ENCODE peak calls at places on chromosomes 1 and 21, in seven cellular contexts. W is iPS DF 6.9, X is WERI-Rb-1, D is PC-3, K is neuronal stem cell, E is lung, T is MM.1S. Y is an unnamed sample. For H3K27me3 and H3K36me3, the result is how much of the 10 kb centered on the place peaks cover.

GRCh38 chr1:48697066-48697707 is 79.5 kb downstream of the BEND5 start:
- DNase-seq in X (peak), T (peak), D (peak), K (peak), W (no peak), E (peak), Y (peak)

GRCh38 chr1:116411784-116412479 is 38.9 kb downstream of the ATP1A1 start:
- DNase-seq in X (no peak), D (peak), T (no peak), E (no peak), K (no peak), W (no peak), Y (no peak)

GRCh38 chr1:79042117-79042516 is 35.6 kb upstream of the ADGRL4 start:
- DNase-seq in T (no peak), E (no peak), D (peak), W (no peak), K (no peak), X (no peak), Y (no peak)

GRCh38 chr1:157496121-157496526 is 56.2 kb downstream of the FCRL5 start:
- DNase-seq in E (peak), T (peak), X (peak), D (peak), W (peak), K (peak), Y (peak)

GRCh38 chr1:30905898-30906620 is 2.5 kb downstream of the SDC3 start:
- DNase-seq in T (no peak), D (no peak), K (no peak), X (no peak), W (no peak), E (no peak), Y (peak)

GRCh38 chr21:16815228-16815627 is 697.6 kb upstream of the CXADR start:
- DNase-seq in K (no peak), W (no peak), T (no peak), X (no peak), E (no peak), D (no peak), Y (peak)

GRCh38 chr1:207910678-207911354 is at the start of gene CD34:
- DNase-seq in W (no peak), K (peak), X (peak), D (no peak), E (no peak), T (no peak), Y (peak)

GRCh38 chr1:230587056-230587455 is 55.2 kb upstream of the COG2 start:
- DNase-seq in K (no peak), D (no peak), W (no peak), X (no peak), T (no peak), E (no peak), Y (peak)

GRCh38 chr1:210531475-210532222 is 202.9 kb downstream of the HHAT start:
- DNase-seq in W (no peak), E (no peak), K (no peak), T (no peak), D (no peak), X (no peak), Y (no peak)

GRCh38 chr1:20442920-20443625 is 42.9 kb downstream of the CAMK2N1 start:
- DNase-seq in W (no peak), E (no peak), D (no peak), X (peak), T (no peak), K (no peak), Y (no peak)

GRCh38 chr1:205052689-205053088 is 9.7 kb downstream of the CNTN2 start:
- DNase-seq in W (no peak), D (no peak), X (peak), E (no peak), K (no peak), T (no peak), Y (no peak)

GRCh38 chr1:162161921-162162550 is 92.5 kb downstream of the NOS1AP start:
- DNase-seq in W (no peak), T (no peak), D (no peak), E (no peak), X (no peak), K (no peak), Y (no peak)

GRCh38 chr21:41726970-41727783 is 39.7 kb downstream of the RIPK4 start:
- DNase-seq in T (no peak), D (peak), K (no peak), X (no peak), E (no peak), W (no peak), Y (peak)

GRCh38 chr1:48245106-48245505 is 22.6 kb downstream of the SLC5A9 start:
- DNase-seq in D (no peak), E (peak), K (no peak), T (no peak), W (no peak), X (no peak), Y (no peak)

GRCh38 chr1:24949331-24949881 is 19.3 kb upstream of the RUNX3 start:
- DNase-seq in D (peak), W (no peak), X (no peak), T (no peak), E (no peak), K (no peak), Y (no peak)

GRCh38 chr1:112267929-112268328 is 128.1 kb upstream of the CTTNBP2NL start:
- DNase-seq in K (no peak), W (no peak), D (no peak), X (no peak), T (no peak), E (peak), Y (no peak)

GRCh38 chr1:201009967-201010645 is 13.4 kb downstream of the KIF21B start:
- DNase-seq in E (no peak), D (no peak), W (no peak), T (no peak), X (no peak), K (peak), Y (peak)
- H3K4me3 ChIP-seq in E (no peak), D (no peak), W (no peak), T (no peak), X (no peak), K (no peak), Y (no peak)

GRCh38 chr1:229355661-229356060 is 12.8 kb upstream of the CCSAP start:
- DNase-seq in K (no peak), D (no peak), W (no peak), T (no peak), E (no peak), X (no peak), Y (no peak)

GRCh38 chr1:229349463-229350385 is 6.9 kb upstream of the CCSAP start:
- DNase-seq in E (no peak), W (no peak), K (no peak), D (no peak), T (no peak), X (no peak), Y (no peak)

GRCh38 chr1:229347528-229347927 is 4.7 kb upstream of the CCSAP start:
- DNase-seq in T (no peak), D (no peak), K (no peak), X (no peak), E (no peak), W (no peak), Y (no peak)

GRCh38 chr1:229354226-229354625 is 11.4 kb upstream of the CCSAP start:
- DNase-seq in X (no peak), E (no peak), T (no peak), W (no peak), K (no peak), D (no peak), Y (no peak)

DNA sequence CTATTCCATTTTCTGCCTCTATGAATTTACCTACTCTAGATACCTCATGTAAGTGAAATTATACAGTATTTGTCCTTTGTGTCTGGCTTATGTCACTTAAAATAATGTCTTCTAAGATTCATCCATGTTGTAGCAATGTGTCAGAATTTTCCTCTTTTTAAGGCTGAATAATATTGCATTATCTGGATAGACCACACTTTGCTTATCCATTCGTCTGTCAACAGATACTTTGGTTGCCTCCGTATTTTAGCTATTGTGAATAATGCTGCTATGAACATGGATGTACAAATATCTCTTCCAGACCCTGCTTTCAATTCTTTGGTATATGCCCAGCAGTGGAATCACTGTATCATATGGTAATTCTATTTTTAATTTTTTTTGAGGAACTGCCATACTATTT is 10.1 kb upstream of the CCSAP start:
- DNase-seq in E (no peak), W (no peak), T (no peak), K (no peak), X (no peak), D (no peak), Y (no peak)
- H3K27me3 ChIP-seq in E (under half), W (under half), T (under half), K (under half), X (under half), D (under half), Y (under half)

GRCh38 chr1:227726924-227727599 is 8.0 kb downstream of the JMJD4 start:
- DNase-seq in T (no peak), X (no peak), E (no peak), W (no peak), D (no peak), K (no peak), Y (no peak)

GRCh38 chr1:227729881-227730629 is 5.0 kb downstream of the JMJD4 start:
- DNase-seq in X (no peak), W (peak), T (peak), K (peak), D (peak), E (no peak), Y (peak)

GRCh38 chr1:227728059-227728891 is 6.8 kb downstream of the JMJD4 start:
- DNase-seq in K (peak), X (peak), T (peak), E (peak), D (peak), W (no peak), Y (peak)

GRCh38 chr1:227729144-227729880 is 5.8 kb downstream of the JMJD4 start:
- DNase-seq in E (no peak), T (peak), D (peak), X (no peak), W (no peak), K (no peak), Y (peak)

GRCh38 chr1:227728892-227729143 is 6.3 kb downstream of the JMJD4 start:
- DNase-seq in K (no peak), T (no peak), X (no peak), W (no peak), D (no peak), E (no peak), Y (no peak)
- H3K36me3 ChIP-seq in K (under half), T (under half), X (under half), W (under half), D (under half), E (under half), Y (under half)

GRCh38 chr1:94327001-94327685 is 89.8 kb upstream of the ARHGAP29 start:
- DNase-seq in X (no peak), D (peak), K (peak), W (peak), T (no peak), E (no peak), Y (peak)
- H3K4me3 ChIP-seq in X (no peak), D (peak), K (no peak), W (no peak), T (no peak), E (no peak), Y (no peak)

GRCh38 chr1:10912441-10912840 is 100.0 kb upstream of the TARDBP start:
- DNase-seq in K (no peak), E (no peak), X (no peak), W (no peak), T (no peak), D (no peak), Y (peak)

GRCh38 chr1:10914056-10914455 is 98.4 kb upstream of the TARDBP start:
- DNase-seq in E (no peak), D (no peak), X (no peak), W (no peak), T (no peak), K (no peak), Y (peak)

GRCh38 chr1:10909697-10910489 is 102.6 kb upstream of the TARDBP start:
- DNase-seq in E (peak), D (peak), X (peak), W (peak), K (no peak), T (peak), Y (peak)

GRCh38 chr1:10910490-10911273 is 101.8 kb upstream of the TARDBP start:
- DNase-seq in D (no peak), W (no peak), K (no peak), T (no peak), X (peak), E (no peak), Y (no peak)

DNA sequence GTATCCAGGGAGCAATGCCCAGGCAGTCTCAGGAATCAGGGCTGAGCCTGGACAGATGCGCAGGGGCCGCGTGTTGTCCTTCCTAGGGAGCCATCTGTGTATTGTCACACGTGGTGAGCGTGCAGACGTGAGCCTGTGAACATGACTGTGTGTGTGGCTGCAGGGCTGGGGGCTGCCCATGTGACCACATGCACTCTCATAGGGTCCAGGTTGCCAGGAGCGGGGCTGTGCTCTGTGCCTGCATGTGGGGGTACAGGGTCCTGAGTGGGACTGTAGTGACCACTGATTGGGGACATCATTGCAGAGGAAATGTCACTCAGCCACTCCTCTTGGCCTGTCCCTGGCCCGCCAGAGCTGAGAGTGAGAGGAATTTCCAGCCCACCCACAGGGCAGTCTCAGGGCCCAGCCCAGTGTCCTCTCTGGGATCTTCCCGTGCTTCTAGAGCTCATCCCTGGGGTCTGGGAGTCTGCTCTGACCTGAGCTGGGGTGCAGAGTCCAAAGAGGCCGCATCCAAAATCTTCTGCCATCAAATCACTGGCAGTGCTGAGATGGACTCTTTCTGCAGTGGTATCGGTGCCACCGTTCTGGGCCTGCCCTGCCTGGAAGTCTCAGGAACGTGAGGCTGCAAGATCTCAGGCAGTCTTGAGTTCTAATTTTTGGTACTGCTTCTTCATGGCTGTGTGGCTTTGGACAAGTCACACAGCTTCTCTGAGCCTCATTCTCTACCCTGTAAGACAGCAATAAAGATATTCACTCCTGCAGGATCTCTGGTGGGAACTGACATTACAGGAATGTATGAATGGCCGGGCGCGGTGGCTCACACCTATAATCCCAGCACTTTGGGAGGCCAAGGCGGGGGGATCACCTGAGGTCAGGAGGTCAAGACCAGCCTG is 100.9 kb upstream of the TARDBP start:
- DNase-seq in D (no peak), E (no peak), X (peak), K (no peak), W (no peak), T (no peak), Y (peak)
- H3K27me3 ChIP-seq in D (under half), E (under half), X (under half), K (under half), W (under half), T (half or more), Y (under half)

GRCh38 chr1:38819516-38819915 is 40.1 kb downstream of the RRAGC start:
- DNase-seq in E (no peak), D (no peak), W (no peak), T (no peak), K (no peak), X (no peak), Y (no peak)

GRCh38 chr1:38815903-38816627 is 43.5 kb downstream of the RRAGC start:
- DNase-seq in X (peak), D (no peak), K (no peak), E (no peak), T (peak), W (no peak), Y (peak)

GRCh38 chr1:38817267-38817957 is 42.2 kb downstream of the RRAGC start:
- DNase-seq in K (no peak), E (no peak), X (no peak), W (no peak), D (no peak), T (no peak), Y (no peak)

GRCh38 chr1:38818706-38819439 is 40.7 kb downstream of the RRAGC start:
- DNase-seq in D (no peak), T (no peak), X (no peak), W (no peak), K (no peak), E (no peak), Y (peak)

DNA sequence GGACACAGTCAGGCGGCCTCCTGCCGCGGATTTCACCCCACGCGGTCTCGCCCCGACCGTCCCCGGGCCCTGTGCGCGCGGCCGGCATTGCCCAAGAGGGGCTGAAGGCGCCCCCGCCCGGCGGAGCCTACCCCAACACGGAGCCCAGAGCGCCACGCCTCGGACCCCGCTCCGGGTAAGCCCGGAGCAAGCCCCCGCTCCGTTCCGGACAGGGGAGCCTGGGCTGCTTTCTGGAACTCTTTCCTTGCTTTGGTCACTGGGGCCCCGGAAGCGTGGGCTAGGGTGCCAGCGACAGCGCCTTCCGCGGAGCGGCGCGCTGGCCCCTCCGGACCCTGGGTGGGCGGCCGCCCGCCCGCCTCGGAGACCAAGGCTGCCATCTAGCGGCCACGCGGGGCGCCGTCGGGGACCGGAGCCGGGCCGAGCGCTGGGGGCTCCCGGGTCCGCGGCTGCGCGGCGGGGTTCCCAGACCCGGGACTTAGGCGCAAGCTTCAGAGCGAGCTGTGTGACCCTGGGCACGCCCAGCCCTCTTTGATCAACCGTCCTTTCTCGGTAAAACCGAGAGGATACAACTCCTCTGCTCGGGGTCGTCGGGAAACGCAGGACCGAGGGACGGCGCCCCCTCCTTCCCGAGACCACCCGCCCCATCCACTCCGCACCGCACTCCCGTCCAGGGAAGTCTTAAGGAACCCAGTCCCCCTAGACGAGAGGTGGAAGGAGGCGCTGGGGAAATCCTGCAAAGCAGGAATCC is 41.4 kb downstream of the RRAGC start:
- DNase-seq in D (no peak), E (no peak), T (peak), K (peak), W (no peak), X (peak), Y (peak)
- H3K36me3 ChIP-seq in D (under half), E (under half), T (under half), K (under half), W (under half), X (under half), Y (under half)

DNA sequence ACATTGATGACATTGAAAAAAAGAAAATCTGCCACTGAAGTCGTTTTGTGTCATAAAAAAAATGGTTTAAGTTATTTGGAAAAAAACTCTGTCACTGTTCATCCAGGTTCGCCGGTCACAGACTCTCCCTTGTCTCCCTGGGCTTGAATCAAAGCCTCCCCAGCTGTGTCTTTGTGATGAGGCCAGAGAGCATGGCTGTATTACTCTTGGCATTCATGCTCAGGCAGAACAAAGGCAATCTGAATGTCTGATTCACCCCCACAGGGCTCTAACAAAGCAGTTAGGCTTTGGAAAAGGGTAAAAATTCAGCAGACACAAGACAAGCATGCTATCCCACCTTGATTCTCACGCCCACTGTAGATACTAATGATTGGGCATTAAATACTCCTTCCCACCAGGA is 304.3 kb upstream of the PLD5 start:
- DNase-seq in T (no peak), W (no peak), D (no peak), X (no peak), E (no peak), K (peak), Y (peak)
- H3K4me3 ChIP-seq in T (no peak), W (no peak), D (no peak), X (no peak), E (no peak), K (no peak), Y (no peak)

GRCh38 chr1:3235496-3235895 is 166.5 kb downstream of the PRDM16 start:
- DNase-seq in W (no peak), E (no peak), T (no peak), K (no peak), X (no peak), D (no peak), Y (peak)
- H3K27me3 ChIP-seq in W (under half), E (under half), T (half or more), K (under half), X (under half), D (half or more), Y (under half)

GRCh38 chr1:51790385-51790784 is 88.1 kb downstream of the NRDC start:
- DNase-seq in W (no peak), K (no peak), T (no peak), D (no peak), X (no peak), E (no peak), Y (no peak)
- H3K36me3 ChIP-seq in W (under half), K (half or more), T (under half), D (half or more), X (half or more), E (under half), Y (half or more)

DNA sequence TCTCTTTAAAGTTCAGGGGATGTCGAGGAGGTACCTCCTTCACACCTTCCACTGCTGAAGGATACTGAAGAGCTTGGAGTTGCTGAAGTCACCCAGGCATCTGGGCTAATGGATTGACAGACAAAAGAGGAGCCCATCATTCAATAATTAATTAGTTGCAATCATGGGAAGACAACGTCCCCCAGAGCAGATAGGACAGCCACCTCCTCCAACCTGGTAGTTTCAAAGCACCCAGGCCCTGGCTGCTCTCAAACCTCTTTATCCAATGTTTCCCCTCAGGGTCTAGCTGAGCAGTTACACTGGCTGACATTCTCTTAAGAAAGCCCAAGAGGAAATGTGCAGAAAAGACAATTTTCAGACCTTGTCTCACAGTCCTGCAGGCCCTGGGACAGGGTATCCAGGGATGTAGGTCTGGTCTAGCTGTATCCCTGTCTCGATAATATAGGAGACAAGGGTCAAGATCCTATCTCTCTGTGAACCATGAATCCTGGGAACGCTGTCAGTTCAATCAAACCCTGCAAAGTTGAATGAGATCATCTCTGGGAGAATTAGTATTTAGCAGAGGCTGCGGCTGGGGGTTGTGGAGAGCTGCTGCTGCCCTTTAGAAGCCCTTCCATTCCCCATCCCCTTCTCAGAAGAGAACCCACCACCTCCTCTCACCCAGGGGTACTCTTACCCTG is 1.0 kb downstream of the TSPAN2 start:
- DNase-seq in K (no peak), E (no peak), X (no peak), D (no peak), T (no peak), W (no peak), Y (no peak)
- H3K4me3 ChIP-seq in K (peak), E (no peak), X (peak), D (peak), T (no peak), W (peak), Y (peak)

Y was measured in H7.